ENCODE peak calls at places on chromosome 22, in four cellular contexts. J is esophagus muscularis mucosa, P is sigmoid colon, E is K562. C is an unnamed sample.

GRCh38 chr22:47619631-47620030 is 857.2 kb downstream of the TBC1D22A start:
- DNase-seq in J (peak), P (peak), E (no peak), C (peak)

GRCh38 chr22:37331811-37332536 is 49.7 kb downstream of the CYTH4 start:
- DNase-seq in J (no peak), P (no peak), E (no peak), C (no peak)

GRCh38 chr22:22404598-22405284 is 103.8 kb downstream of the ZNF280B start:
- DNase-seq in J (peak), P (no peak), E (no peak), C (no peak)

GRCh38 chr22:43823353-43823908 is 11.3 kb upstream of the EFCAB6 start:
- DNase-seq in J (no peak), P (no peak), E (no peak), C (peak)

GRCh38 chr22:49009359-49010063 is 818.2 kb downstream of the BRD1 start:
- DNase-seq in J (peak), P (no peak), E (no peak), C (peak)

GRCh38 chr22:45208993-45209838 is 31.5 kb downstream of the KIAA0930 start:
- DNase-seq in J (no peak), P (peak), E (peak), C (no peak)

GRCh38 chr22:24703101-24703500 is 71.4 kb downstream of the PIWIL3 start:
- DNase-seq in J (no peak), P (no peak), E (peak), C (peak)

GRCh38 chr22:19201858-19202798 is 23.6 kb upstream of the SLC25A1 start:
- DNase-seq in J (no peak), P (peak), E (peak), C (no peak)

GRCh38 chr22:36237462-36238347 is 1.6 kb downstream of the APOL2 start:
- DNase-seq in J (no peak), P (no peak), E (no peak), C (no peak)

GRCh38 chr22:27212081-27212480 is 554.7 kb downstream of the MIAT start:
- DNase-seq in J (no peak), P (no peak), E (no peak), C (no peak)

GRCh38 chr22:20219667-20220628 is 48.2 kb downstream of the RTN4R start:
- DNase-seq in J (no peak), P (no peak), E (peak), C (no peak)

GRCh38 chr22:48242461-48242864 is 1480.0 kb downstream of the TBC1D22A start:
- DNase-seq in J (no peak), P (no peak), E (no peak), C (peak)

GRCh38 chr22:28883917-28884753 is 763 bp downstream of the ZNRF3 start:
- DNase-seq in J (no peak), P (peak), E (peak), C (peak)

GRCh38 chr22:19271856-19272535 is 19.5 kb downstream of the CLTCL1 start:
- DNase-seq in J (peak), P (no peak), E (no peak), C (no peak)

GRCh38 chr22:49334976-49335375 is 492.7 kb downstream of the BRD1 start:
- DNase-seq in J (peak), P (no peak), E (no peak), C (peak)

GRCh38 chr22:46613606-46613997 is 6.6 kb upstream of the GRAMD4 start:
- DNase-seq in J (no peak), P (no peak), E (no peak), C (no peak)

GRCh38 chr22:49699476-49699875 is 128.2 kb downstream of the BRD1 start:
- DNase-seq in J (no peak), P (no peak), E (no peak), C (no peak)

GRCh38 chr22:22848364-22848866 is 39.2 kb upstream of the IGLL5 start:
- DNase-seq in J (peak), P (no peak), E (peak), C (peak)

GRCh38 chr22:44085743-44086741 is 61.9 kb downstream of the PARVB start:
- DNase-seq in J (peak), P (peak), E (peak), C (peak)

GRCh38 chr22:37640591-37641250 is 1.3 kb downstream of the SH3BP1 start:
- DNase-seq in J (no peak), P (no peak), E (no peak), C (no peak)

GRCh38 chr22:30433773-30434172 is 8.2 kb downstream of the MTFP1 start:
- DNase-seq in J (no peak), P (no peak), E (no peak), C (no peak)

GRCh38 chr22:28600546-28601143 is 79.0 kb downstream of the TTC28 start:
- DNase-seq in J (no peak), P (no peak), E (peak), C (no peak)

GRCh38 chr22:49286236-49286760 is 541.4 kb downstream of the BRD1 start:
- DNase-seq in J (no peak), P (no peak), E (no peak), C (no peak)

GRCh38 chr22:48624401-48624800 is 1203.3 kb downstream of the BRD1 start:
- DNase-seq in J (no peak), P (no peak), E (no peak), C (no peak)

GRCh38 chr22:44738347-44738715 is 14.0 kb upstream of the ARHGAP8 start:
- DNase-seq in J (no peak), P (no peak), E (peak), C (peak)

GRCh38 chr22:46547179-46547882 is 9.9 kb upstream of the CELSR1 start:
- DNase-seq in J (no peak), P (no peak), E (no peak), C (no peak)

GRCh38 chr22:48675828-48676145 is 1151.9 kb downstream of the BRD1 start:
- DNase-seq in J (no peak), P (no peak), E (no peak), C (no peak)

GRCh38 chr22:30284172-30284571 is 5.1 kb downstream of the CASTOR1 start:
- DNase-seq in J (no peak), P (no peak), E (peak), C (no peak)

GRCh38 chr22:24451162-24451561 is 23.8 kb downstream of the ADORA2A start:
- DNase-seq in J (no peak), P (no peak), E (no peak), C (no peak)

GRCh38 chr22:50008151-50009040 is 4.2 kb downstream of the IL17REL start:
- DNase-seq in J (no peak), P (no peak), E (no peak), C (no peak)

GRCh38 chr22:29750559-29750958 is 16.2 kb downstream of the ZMAT5 start:
- DNase-seq in J (no peak), P (no peak), E (no peak), C (no peak)

GRCh38 chr22:48842976-48843375 is 984.7 kb downstream of the BRD1 start:
- DNase-seq in J (no peak), P (no peak), E (no peak), C (no peak)

GRCh38 chr22:50303848-50304527 is 3.5 kb downstream of the PLXNB2 start:
- DNase-seq in J (no peak), P (peak), E (peak), C (peak)

GRCh38 chr22:19932367-19933206 is 9.0 kb upstream of the COMT start:
- DNase-seq in J (no peak), P (no peak), E (no peak), C (peak)

GRCh38 chr22:41367680-41368542 is 13.8 kb upstream of the TEF start:
- DNase-seq in J (no peak), P (peak), E (no peak), C (peak)
- TF ChIP-seq POLR2AphosphoS5 in J (peak), P (peak), E (no peak), C (no peak)

GRCh38 chr22:32849501-32849900 is 48.0 kb downstream of the TIMP3 start:
- DNase-seq in J (no peak), P (no peak), E (no peak), C (no peak)
- TF ChIP-seq POLR2AphosphoS5 in J (no peak), P (no peak), E (no peak), C (no peak)

DNA sequence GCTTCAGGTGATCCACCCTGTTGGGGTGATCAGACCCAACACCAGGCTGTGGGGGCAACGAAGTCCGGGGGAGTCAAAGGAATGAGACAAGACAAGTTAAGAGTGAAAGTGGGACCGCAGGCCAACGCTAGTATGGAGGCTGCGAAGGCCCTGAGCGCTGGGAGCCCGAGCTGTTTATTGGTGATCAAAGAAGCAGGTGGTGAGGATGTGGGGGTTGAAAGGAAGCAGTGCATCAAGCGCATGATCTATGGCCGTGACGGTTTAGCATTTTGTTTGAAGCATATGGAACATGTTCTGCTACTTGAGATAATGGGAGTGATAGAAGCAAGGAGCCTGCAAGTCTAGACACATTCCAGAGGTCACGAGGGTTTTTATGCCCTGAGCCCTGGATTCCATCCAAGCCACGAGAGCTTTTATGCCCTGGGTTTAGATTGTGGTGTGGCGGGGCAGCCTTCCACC is 49.5 kb downstream of the MCHR1 start:
- DNase-seq in J (no peak), P (no peak), E (no peak), C (peak)
- TF ChIP-seq POLR2AphosphoS5 in J (no peak), P (no peak), E (no peak), C (no peak)

DNA sequence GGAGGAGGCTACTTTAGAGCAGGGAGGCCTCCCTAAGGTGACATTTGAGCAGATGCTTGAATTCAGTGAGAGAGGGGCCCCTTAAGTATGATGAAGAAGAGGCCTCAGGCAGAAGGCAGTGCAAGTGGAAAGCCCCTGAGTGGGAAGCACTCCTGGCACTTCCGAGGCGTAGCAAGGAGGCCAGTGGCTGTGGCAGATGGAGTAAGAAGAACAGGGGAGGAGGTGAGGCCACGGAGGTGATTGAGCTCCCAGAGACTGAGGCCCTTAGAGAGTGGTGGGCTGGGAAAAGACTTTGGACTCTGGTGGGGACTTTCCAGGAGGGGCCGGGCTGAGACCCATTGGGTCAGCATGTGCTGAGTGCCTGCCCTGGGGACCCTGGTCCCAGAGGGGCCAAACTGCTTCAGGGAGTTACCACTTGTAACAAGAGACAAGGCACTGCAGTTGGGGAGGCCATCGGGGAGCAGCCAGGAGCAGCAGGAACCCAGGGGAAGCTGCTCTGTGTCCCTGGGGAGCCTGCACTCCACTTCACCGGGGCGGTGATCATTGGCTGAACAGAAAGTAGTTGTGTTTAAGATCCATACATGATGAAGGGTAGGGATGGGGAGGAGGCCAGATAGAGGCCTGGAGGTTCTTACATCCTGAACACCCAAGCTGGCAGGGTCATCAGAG is 2.5 kb upstream of the CENPM start:
- DNase-seq in J (no peak), P (no peak), E (no peak), C (no peak)
- TF ChIP-seq POLR2AphosphoS5 in J (no peak), P (no peak), E (no peak), C (no peak)

GRCh38 chr22:38861927-38862326 is 10.1 kb downstream of the CBX6 start:
- DNase-seq in J (no peak), P (no peak), E (no peak), C (no peak)
- TF ChIP-seq POLR2AphosphoS5 in J (no peak), P (no peak), E (no peak), C (no peak)